ENCODE peak calls at places on chromosomes 1 and 21, in ten cellular contexts. P, G, V, E, T, S, A, B, X and D are unnamed samples.

GRCh38 chr1:237748192-237748591 is 142.5 kb downstream of the ZP4 start:
- DNase-seq in V (no peak), E (no peak), B (no peak), T (no peak), A (peak), P (peak), S (no peak), X (no peak), G (no peak), D (no peak)

GRCh38 chr1:46423574-46424240 is 29.6 kb downstream of the FAAH start:
- DNase-seq in X (no peak), P (no peak), B (no peak), A (no peak), T (no peak), E (no peak), V (no peak), S (no peak), G (no peak), D (no peak)

GRCh38 chr1:27135920-27136551 is 18.9 kb downstream of the SLC9A1 start:
- DNase-seq in T (no peak), E (no peak), V (no peak), P (peak), S (peak), A (no peak), X (no peak), B (peak), G (no peak), D (no peak)

GRCh38 chr1:40182956-40183710 is 21.9 kb downstream of the RLF start:
- DNase-seq in X (no peak), P (peak), B (peak), G (no peak), S (no peak), A (peak), V (peak), E (no peak), T (no peak), D (no peak)

GRCh38 chr1:3038571-3039181 is 17.4 kb downstream of the ACTRT2 start:
- DNase-seq in T (no peak), B (no peak), P (no peak), E (no peak), V (no peak), X (no peak), A (no peak), G (no peak), S (no peak), D (no peak)

GRCh38 chr1:114756949-114757454 is 782 bp downstream of the CSDE1 start:
- DNase-seq in V (peak), P (no peak), B (no peak), X (no peak), G (no peak), T (no peak), S (peak), E (no peak), A (peak), D (no peak)

GRCh38 chr1:115074839-115075534 is 14.3 kb downstream of the TSPAN2 start:
- DNase-seq in T (no peak), B (no peak), V (no peak), P (no peak), S (no peak), G (no peak), E (no peak), A (no peak), X (no peak), D (no peak)

GRCh38 chr1:51667556-51667955 is 50.7 kb downstream of the OSBPL9 start:
- DNase-seq in S (no peak), T (no peak), A (no peak), G (no peak), B (no peak), V (no peak), P (no peak), X (no peak), E (no peak), D (no peak)

GRCh38 chr1:47438321-47439150 is 692 bp downstream of the FOXD2 start:
- DNase-seq in X (no peak), A (no peak), T (no peak), G (no peak), S (no peak), P (no peak), B (peak), V (no peak), E (no peak), D (no peak)

GRCh38 chr1:87213126-87213496 is 115.6 kb upstream of the LMO4 start:
- DNase-seq in E (no peak), X (no peak), G (no peak), T (no peak), A (no peak), V (no peak), S (no peak), B (no peak), P (no peak), D (no peak)

GRCh38 chr21:41526478-41527087 is 18.6 kb upstream of the TMPRSS2 start:
- DNase-seq in E (no peak), V (no peak), A (no peak), G (no peak), P (no peak), B (no peak), T (no peak), X (no peak), S (peak), D (no peak)

GRCh38 chr1:208536176-208536575 is 292.0 kb upstream of the PLXNA2 start:
- DNase-seq in T (no peak), S (no peak), E (no peak), P (no peak), X (no peak), G (no peak), A (no peak), V (no peak), B (no peak), D (no peak)

GRCh38 chr1:183365676-183366075 is 52.5 kb downstream of the NMNAT2 start:
- DNase-seq in X (no peak), T (no peak), A (no peak), P (peak), S (no peak), V (no peak), G (no peak), B (no peak), E (no peak), D (no peak)

GRCh38 chr1:5997316-5997715 is 5.1 kb upstream of the NPHP4 start:
- DNase-seq in T (no peak), G (no peak), P (no peak), A (no peak), E (no peak), V (no peak), S (no peak), B (no peak), X (no peak), D (no peak)

GRCh38 chr1:14390816-14391215 is 207.7 kb upstream of the KAZN start:
- DNase-seq in B (no peak), G (no peak), X (no peak), T (no peak), V (no peak), P (peak), A (peak), E (no peak), S (no peak), D (no peak)

GRCh38 chr1:39675220-39675619 is 3.3 kb upstream of the NT5C1A start:
- DNase-seq in B (no peak), G (no peak), T (no peak), A (no peak), P (no peak), V (no peak), X (no peak), S (no peak), E (peak), D (no peak)

GRCh38 chr1:94623560-94624148 is 82.1 kb upstream of the F3 start:
- DNase-seq in A (peak), G (no peak), E (no peak), V (no peak), S (no peak), B (no peak), X (no peak), T (no peak), P (no peak), D (no peak)

GRCh38 chr1:51636765-51637522 is 20.1 kb downstream of the OSBPL9 start:
- DNase-seq in X (peak), V (no peak), P (peak), T (no peak), S (no peak), B (no peak), A (peak), E (no peak), G (no peak), D (no peak)

GRCh38 chr1:26822737-26823395 is 3.6 kb upstream of the ZDHHC18 start:
- DNase-seq in X (no peak), T (no peak), P (no peak), B (no peak), S (no peak), E (no peak), V (no peak), G (no peak), A (no peak), D (no peak)

GRCh38 chr1:165240486-165240885 is 116.0 kb downstream of the LMX1A start:
- DNase-seq in V (no peak), P (no peak), B (no peak), X (no peak), G (no peak), T (no peak), E (no peak), S (no peak), A (no peak), D (no peak)

GRCh38 chr1:9289090-9289534 is 3.6 kb upstream of the SPSB1 start:
- DNase-seq in P (peak), S (peak), G (peak), T (peak), A (peak), V (peak), X (no peak), B (peak), E (no peak), D (no peak)

GRCh38 chr1:203796223-203796747 is 862 bp downstream of the ZBED6 start:
- DNase-seq in G (peak), P (peak), E (peak), T (peak), X (no peak), A (peak), B (peak), V (peak), S (no peak), D (no peak)

GRCh38 chr1:67674260-67675011 is 10.6 kb upstream of the GADD45A start:
- DNase-seq in B (peak), G (no peak), X (no peak), V (peak), E (no peak), S (no peak), P (peak), T (no peak), A (peak), D (no peak)

GRCh38 chr1:230127105-230128054 is 60.3 kb downstream of the GALNT2 start:
- DNase-seq in V (no peak), P (no peak), T (peak), A (no peak), S (no peak), G (peak), B (no peak), X (no peak), E (no peak), D (no peak)

GRCh38 chr1:109927908-109928307 is 17.3 kb downstream of the CSF1 start:
- DNase-seq in B (no peak), G (no peak), S (peak), E (peak), X (no peak), T (no peak), P (no peak), A (peak), V (no peak), D (no peak)

GRCh38 chr1:36778773-36779172 is 255.5 kb downstream of the GRIK3 start:
- DNase-seq in X (no peak), T (no peak), V (no peak), G (no peak), P (no peak), E (no peak), A (no peak), B (no peak), S (no peak), D (no peak)

GRCh38 chr1:43770111-43770510 is 62.8 kb downstream of the ST3GAL3 start:
- DNase-seq in S (no peak), P (no peak), X (no peak), A (no peak), T (no peak), V (no peak), G (no peak), E (no peak), B (no peak), D (no peak)

GRCh38 chr1:15355968-15356621 is 53.6 kb upstream of the EFHD2 start:
- DNase-seq in T (no peak), P (no peak), E (no peak), A (no peak), S (no peak), V (no peak), B (no peak), X (no peak), G (no peak), D (no peak)

GRCh38 chr1:24609949-24610517 is 33.1 kb upstream of the SRRM1 start:
- DNase-seq in S (no peak), B (no peak), T (no peak), V (no peak), G (no peak), P (no peak), X (no peak), E (no peak), A (no peak), D (no peak)

GRCh38 chr1:172394167-172394751 is 26.2 kb upstream of the C1orf105 start:
- DNase-seq in B (peak), A (no peak), X (no peak), E (no peak), G (peak), T (peak), V (no peak), P (no peak), S (peak), D (peak)

GRCh38 chr1:6348511-6349191 is 44.9 kb downstream of the ACOT7 start:
- DNase-seq in V (peak), B (peak), G (peak), P (no peak), E (no peak), X (no peak), A (peak), T (no peak), S (peak), D (no peak)

GRCh38 chr1:232988572-232989040 is 38.2 kb downstream of the NTPCR start:
- DNase-seq in G (no peak), V (no peak), T (no peak), X (peak), P (peak), S (no peak), B (no peak), E (no peak), A (peak), D (no peak)

GRCh38 chr21:21860888-21861287 is 862.7 kb downstream of the NCAM2 start:
- DNase-seq in X (no peak), P (no peak), E (no peak), G (no peak), B (no peak), S (no peak), V (no peak), A (peak), T (no peak), D (no peak)

GRCh38 chr1:201721131-201722049 is 107.6 kb upstream of the IPO9 start:
- DNase-seq in G (no peak), V (no peak), A (peak), E (no peak), X (no peak), S (no peak), P (no peak), B (no peak), T (no peak), D (no peak)

GRCh38 chr1:10832703-10833102 is 36.3 kb upstream of the CASZ1 start:
- DNase-seq in X (no peak), B (no peak), G (no peak), T (no peak), A (no peak), P (no peak), S (no peak), E (no peak), V (no peak), D (no peak)

GRCh38 chr21:42433946-42434551 is 30.3 kb downstream of the UBASH3A start:
- DNase-seq in E (no peak), S (peak), P (no peak), A (no peak), T (no peak), G (no peak), X (no peak), B (no peak), V (no peak), D (no peak)

GRCh38 chr1:10909697-10910489 is 102.6 kb upstream of the TARDBP start:
- DNase-seq in B (peak), G (peak), P (no peak), E (no peak), V (peak), X (no peak), A (peak), S (peak), T (peak), D (no peak)

GRCh38 chr1:44677201-44677520 is 2.6 kb downstream of the ARMH1 start:
- DNase-seq in P (peak), G (no peak), V (no peak), B (no peak), T (no peak), A (peak), X (no peak), S (no peak), E (no peak), D (no peak)

GRCh38 chr1:190258003-190258402 is 219.7 kb downstream of the BRINP3 start:
- DNase-seq in G (no peak), B (no peak), T (no peak), S (no peak), V (no peak), E (no peak), A (no peak), X (no peak), P (no peak), D (no peak)

GRCh38 chr21:34939673-34940321 is 109.3 kb downstream of the RUNX1 start:
- DNase-seq in G (no peak), V (no peak), P (no peak), E (no peak), X (no peak), B (no peak), T (no peak), A (no peak), S (no peak), D (no peak)